ENCODE peak calls at places on chromosome 19, in nine cellular contexts. U, P, V, O, T, Y, N, H and E are unnamed samples.

GRCh38 chr19:50008532-50008931 is 16.6 kb downstream of the VRK3 start:
- DNase-seq in U (no peak), P (no peak), V (peak), O (peak), T (no peak), Y (no peak), N (no peak), H (no peak), E (no peak)

GRCh38 chr19:44671400-44671799 is at the start of gene CEACAM19:
- DNase-seq in U (no peak), P (no peak), V (no peak), O (no peak), T (no peak), Y (no peak), N (no peak), H (peak), E (no peak)

GRCh38 chr19:42494321-42494720 is 34.0 kb downstream of the CEACAM1 start:
- DNase-seq in U (no peak), P (no peak), V (no peak), O (no peak), T (no peak), Y (no peak), N (no peak), H (no peak), E (no peak)

GRCh38 chr19:7427944-7428343 is 60.9 kb downstream of the PEX11G start:
- DNase-seq in U (no peak), P (peak), V (no peak), O (no peak), T (no peak), Y (no peak), N (peak), H (no peak), E (no peak)

GRCh38 chr19:42252365-42253244 is 2.3 kb downstream of the ERF start:
- DNase-seq in U (no peak), P (peak), V (no peak), O (no peak), T (peak), Y (no peak), N (no peak), H (peak), E (no peak)

GRCh38 chr19:47020992-47021496 is 1.4 kb downstream of the NPAS1 start:
- DNase-seq in U (no peak), P (peak), V (no peak), O (no peak), T (no peak), Y (no peak), N (no peak), H (no peak), E (no peak)

GRCh38 chr19:11254662-11255061 is 7.7 kb downstream of the DOCK6 start:
- DNase-seq in U (no peak), P (no peak), V (no peak), O (no peak), T (no peak), Y (no peak), N (no peak), H (no peak), E (no peak)

GRCh38 chr19:48858984-48859710 is 9.3 kb downstream of the PLEKHA4 start:
- DNase-seq in U (peak), P (no peak), V (peak), O (no peak), T (no peak), Y (peak), N (no peak), H (no peak), E (peak)

GRCh38 chr19:17950310-17951150 is 16.4 kb upstream of the KCNN1 start:
- DNase-seq in U (no peak), P (no peak), V (peak), O (no peak), T (no peak), Y (no peak), N (no peak), H (no peak), E (no peak)

GRCh38 chr19:44757057-44757734 is 8.7 kb downstream of the BCL3 start:
- DNase-seq in U (no peak), P (peak), V (no peak), O (peak), T (no peak), Y (no peak), N (no peak), H (no peak), E (no peak)